ENCODE peak calls at places on chromosomes 1 and 21, in nine cellular contexts. P, Y, E, S, T, J, V, D and X are unnamed samples. For H3K4me1, the result is how much of the 10 kb centered on the place peaks cover.

GRCh38 chr1:156725683-156726280 is 2.5 kb upstream of the METTL25B start:
- DNase-seq in P (peak), Y (peak), E (peak), S (peak), T (peak), J (no peak), V (peak), D (peak), X (peak)

GRCh38 chr1:177255411-177255810 is 84.7 kb downstream of the BRINP2 start:
- DNase-seq in P (peak), Y (no peak), E (no peak), S (no peak), T (peak), J (no peak), V (no peak), D (no peak), X (no peak)

GRCh38 chr1:186792870-186793581 is 35.7 kb upstream of the PLA2G4A start:
- DNase-seq in P (peak), Y (no peak), E (no peak), S (no peak), T (no peak), J (no peak), V (no peak), D (no peak), X (no peak)

GRCh38 chr1:163822933-163823511 is 501.3 kb downstream of the NUF2 start:
- DNase-seq in P (no peak), Y (no peak), E (no peak), S (no peak), T (peak), J (no peak), V (no peak), D (no peak), X (no peak)

GRCh38 chr1:235675152-235675890 is 25.7 kb upstream of the GNG4 start:
- DNase-seq in P (peak), Y (no peak), E (no peak), S (no peak), T (peak), J (no peak), V (no peak), D (no peak), X (no peak)

GRCh38 chr1:29211086-29212030 is 19.4 kb downstream of the MECR start:
- DNase-seq in P (no peak), Y (no peak), E (no peak), S (no peak), T (no peak), J (no peak), V (no peak), D (no peak), X (no peak)

GRCh38 chr1:184757406-184757805 is 2.7 kb upstream of the EDEM3 start:
- DNase-seq in P (no peak), Y (no peak), E (no peak), S (no peak), T (no peak), J (no peak), V (no peak), D (no peak), X (no peak)

GRCh38 chr1:12728391-12728790 is 12.5 kb downstream of the AADACL3 start:
- DNase-seq in P (no peak), Y (no peak), E (no peak), S (no peak), T (peak), J (no peak), V (no peak), D (no peak), X (no peak)

GRCh38 chr1:60290393-60290792 is 216.8 kb upstream of the C1orf87 start:
- DNase-seq in P (no peak), Y (no peak), E (no peak), S (no peak), T (no peak), J (no peak), V (no peak), D (no peak), X (no peak)

GRCh38 chr1:192633533-192634258 is 2.3 kb upstream of the RGS13 start:
- DNase-seq in P (no peak), Y (no peak), E (no peak), S (no peak), T (no peak), J (no peak), V (no peak), D (no peak), X (no peak)
- H3K27ac ChIP-seq in P (no peak), Y (no peak), E (no peak), S (no peak), T (no peak), J (no peak), V (no peak), D (no peak), X (peak)

GRCh38 chr21:45322960-45323461 is 35.3 kb upstream of the POFUT2 start:
- DNase-seq in P (peak), Y (no peak), E (no peak), S (peak), T (no peak), J (no peak), V (no peak), D (peak), X (peak)

GRCh38 chr21:45323487-45324380 is 36.0 kb upstream of the POFUT2 start:
- DNase-seq in P (no peak), Y (no peak), E (no peak), S (no peak), T (no peak), J (no peak), V (no peak), D (peak), X (no peak)

GRCh38 chr21:45320261-45320990 is 32.7 kb upstream of the POFUT2 start:
- DNase-seq in P (no peak), Y (no peak), E (no peak), S (peak), T (no peak), J (no peak), V (no peak), D (peak), X (no peak)

GRCh38 chr21:45320991-45321656 is 33.4 kb upstream of the POFUT2 start:
- DNase-seq in P (no peak), Y (no peak), E (no peak), S (peak), T (no peak), J (no peak), V (no peak), D (peak), X (no peak)

DNA sequence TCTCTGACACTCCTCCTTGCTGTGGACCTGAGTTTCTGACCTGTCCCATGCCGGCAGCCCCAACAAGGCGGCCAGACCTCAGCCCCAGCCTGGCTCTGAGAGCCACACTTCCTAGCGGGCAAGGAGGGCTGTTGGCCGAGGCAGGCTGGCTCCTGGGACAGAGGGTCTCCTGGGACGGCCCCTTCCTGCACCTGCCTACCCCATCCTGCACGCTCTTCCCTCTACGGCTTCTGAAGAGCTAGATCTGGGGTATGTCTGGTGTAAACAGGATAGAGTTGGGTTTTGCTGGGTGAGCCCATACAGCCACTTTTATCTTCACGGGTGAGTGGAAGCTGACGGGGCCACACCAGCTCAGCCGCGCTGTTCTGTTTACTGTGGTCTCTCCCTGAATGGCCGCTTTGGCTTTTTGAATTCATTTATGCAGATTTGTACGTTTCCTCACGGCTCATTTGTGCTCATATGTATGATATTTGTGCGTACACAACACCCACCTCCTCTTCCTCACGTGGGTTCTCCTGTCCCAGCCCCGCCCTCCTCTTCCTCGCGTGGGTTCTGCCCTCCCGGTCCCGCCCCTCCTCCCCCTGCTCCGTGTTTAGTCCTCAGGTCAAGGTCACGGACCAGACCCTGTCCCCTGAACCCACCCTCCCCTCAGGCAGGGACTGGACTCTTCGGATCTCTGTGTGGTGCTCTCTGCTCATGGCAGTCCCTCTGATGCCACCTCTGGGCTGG is 34.7 kb upstream of the POFUT2 start:
- DNase-seq in P (no peak), Y (no peak), E (no peak), S (no peak), T (no peak), J (no peak), V (peak), D (peak), X (no peak)
- H3K4me1 ChIP-seq in P (half or more), Y (under half), E (half or more), S (under half), T (under half), J (under half), V (under half), D (half or more), X (under half)

DNA sequence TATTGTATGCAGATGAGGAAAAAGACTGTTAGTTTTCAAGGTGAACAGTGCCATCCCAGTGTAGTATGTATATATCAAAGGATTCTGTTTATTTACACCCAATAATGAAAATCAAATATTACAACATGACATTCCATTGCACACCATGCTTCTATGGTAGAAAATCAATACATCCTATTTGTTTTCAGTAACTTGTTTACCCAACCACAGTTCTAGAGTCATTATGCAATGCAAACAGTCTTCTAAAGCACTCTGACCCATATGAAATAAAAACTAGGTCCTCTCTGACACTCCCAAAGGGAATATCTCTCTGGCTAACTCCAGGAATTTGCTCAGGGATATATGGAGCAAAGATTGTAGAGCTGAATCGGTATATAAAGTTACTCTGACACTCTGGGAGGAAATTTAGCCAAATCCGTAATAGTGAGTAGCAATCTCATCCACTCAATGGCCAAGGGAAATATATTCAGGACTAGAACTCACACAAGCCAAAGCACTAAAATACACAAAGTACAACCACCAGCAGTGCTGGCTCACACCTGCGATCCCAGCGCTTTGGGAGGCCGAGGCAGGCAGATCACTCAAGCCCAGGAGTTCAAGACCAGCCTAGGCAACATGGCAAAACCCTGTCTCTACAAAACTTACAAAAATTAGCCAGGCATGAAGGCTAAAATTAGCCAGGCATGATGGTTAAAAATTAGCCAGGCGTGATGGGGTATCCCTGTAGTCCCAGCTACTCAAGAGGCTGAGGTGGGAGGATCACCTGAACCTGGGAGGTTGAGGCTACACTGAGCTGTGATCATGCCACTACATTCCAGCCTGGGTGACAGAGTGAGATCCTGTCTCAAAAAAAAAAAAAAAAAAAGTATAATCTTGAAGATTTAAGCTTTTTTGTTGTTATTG is 75.2 kb downstream of the RERE start:
- DNase-seq in P (no peak), Y (no peak), E (no peak), S (no peak), T (no peak), J (no peak), V (no peak), D (no peak), X (no peak)
- H3K27ac ChIP-seq in P (no peak), Y (no peak), E (no peak), S (no peak), T (no peak), J (no peak), V (no peak), D (no peak), X (no peak)

GRCh38 chr1:9920606-9921005 is 10.5 kb upstream of the CTNNBIP1 start:
- DNase-seq in P (no peak), Y (no peak), E (no peak), S (no peak), T (no peak), J (no peak), V (no peak), D (no peak), X (no peak)
- H3K4me1 ChIP-seq in P (under half), Y (under half), E (under half), S (under half), T (under half), J (under half), V (under half), D (under half), X (under half)